ENCODE peak calls at places on chromosomes 4 and X, in five cellular contexts. One of them, this sample, is unnamed.

GRCh38 chr4:86596802-86597201 is 2.7 kb downstream of the PTPN13 start:
- DNase-seq in fibroblast of mammary gland: peak; percentile 50
- DNase-seq in psoas muscle: no peak
- DNase-seq in fibroblast of the aortic adventitia: peak; percentile 55
- DNase-seq in fibroblast of lung: peak; percentile 53
- DNase-seq in this sample: peak; percentile 39

GRCh38 chrX:150683536-150684146 is 9.6 kb upstream of the MTMR1 start:
- DNase-seq in fibroblast of mammary gland: peak; percentile 51
- DNase-seq in psoas muscle: no peak
- DNase-seq in fibroblast of the aortic adventitia: peak; percentile 58
- DNase-seq in fibroblast of lung: peak; percentile 49
- DNase-seq in this sample: peak; percentile 57

GRCh38 chr4:79651516-79651915 is 243.5 kb upstream of the GK2 start:
- DNase-seq in fibroblast of mammary gland: no peak
- DNase-seq in psoas muscle: no peak
- DNase-seq in fibroblast of the aortic adventitia: peak; percentile 40
- DNase-seq in fibroblast of lung: no peak
- DNase-seq in this sample: peak; percentile 38

GRCh38 chr4:17957689-17958088 is 63.9 kb downstream of the LCORL start:
- DNase-seq in fibroblast of mammary gland: peak; percentile 41
- DNase-seq in psoas muscle: no peak
- DNase-seq in fibroblast of the aortic adventitia: peak; percentile 2
- DNase-seq in fibroblast of lung: no peak
- DNase-seq in this sample: peak; percentile 15

GRCh38 chr4:182807841-182808548 is 109.2 kb downstream of the DCTD start:
- DNase-seq in fibroblast of mammary gland: no peak
- DNase-seq in psoas muscle: no peak
- DNase-seq in fibroblast of the aortic adventitia: no peak
- DNase-seq in fibroblast of lung: no peak
- DNase-seq in this sample: no peak

GRCh38 chr4:107640157-107640556 is 79.9 kb downstream of the PAPSS1 start:
- DNase-seq in fibroblast of mammary gland: no peak
- DNase-seq in psoas muscle: no peak
- DNase-seq in fibroblast of the aortic adventitia: no peak
- DNase-seq in fibroblast of lung: no peak
- DNase-seq in this sample: no peak

GRCh38 chr4:54855221-54855854 is 197.6 kb downstream of the KIT start:
- DNase-seq in fibroblast of mammary gland: no peak
- DNase-seq in psoas muscle: no peak
- DNase-seq in fibroblast of the aortic adventitia: no peak
- DNase-seq in fibroblast of lung: no peak
- DNase-seq in this sample: no peak

GRCh38 chr4:168360271-168360670 is 41.7 kb upstream of the DDX60 start:
- DNase-seq in fibroblast of mammary gland: no peak
- DNase-seq in psoas muscle: no peak
- DNase-seq in fibroblast of the aortic adventitia: no peak
- DNase-seq in fibroblast of lung: no peak
- DNase-seq in this sample: peak; percentile 18

GRCh38 chrX:37315511-37316248 is 33.5 kb upstream of the PRRG1 start:
- DNase-seq in fibroblast of mammary gland: no peak
- DNase-seq in psoas muscle: no peak
- DNase-seq in fibroblast of the aortic adventitia: no peak
- DNase-seq in fibroblast of lung: no peak
- DNase-seq in this sample: no peak

GRCh38 chrX:103248553-103248952 is 6.4 kb downstream of the TCEAL8 start:
- DNase-seq in fibroblast of mammary gland: peak; percentile 30
- DNase-seq in psoas muscle: no peak
- DNase-seq in fibroblast of the aortic adventitia: peak; percentile 47
- DNase-seq in fibroblast of lung: peak; percentile 42
- DNase-seq in this sample: peak; percentile 49

GRCh38 chrX:48493890-48494364 is 14.9 kb upstream of the PORCN start:
- DNase-seq in fibroblast of mammary gland: peak; percentile 58
- DNase-seq in psoas muscle: no peak
- DNase-seq in fibroblast of the aortic adventitia: peak; percentile 55
- DNase-seq in fibroblast of lung: peak; percentile 50
- DNase-seq in this sample: peak; percentile 74

GRCh38 chr4:189597341-189597740 is 343.3 kb upstream of the FRG1 start:
- DNase-seq in fibroblast of mammary gland: no peak
- DNase-seq in psoas muscle: no peak
- DNase-seq in fibroblast of the aortic adventitia: no peak
- DNase-seq in fibroblast of lung: no peak
- DNase-seq in this sample: no peak

GRCh38 chrX:147550217-147550616 is 361.5 kb upstream of the FMR1 start:
- DNase-seq in fibroblast of mammary gland: no peak
- DNase-seq in psoas muscle: no peak
- DNase-seq in fibroblast of the aortic adventitia: no peak
- DNase-seq in fibroblast of lung: no peak
- DNase-seq in this sample: no peak

GRCh38 chrX:145292208-145292607 is 44.9 kb downstream of the SPANXN1 start:
- DNase-seq in fibroblast of mammary gland: no peak
- DNase-seq in psoas muscle: no peak
- DNase-seq in fibroblast of the aortic adventitia: no peak
- DNase-seq in fibroblast of lung: no peak
- DNase-seq in this sample: no peak

GRCh38 chr4:74615411-74615810 is 170.5 kb downstream of the AREG start:
- DNase-seq in fibroblast of mammary gland: no peak
- DNase-seq in psoas muscle: no peak
- DNase-seq in fibroblast of the aortic adventitia: no peak
- DNase-seq in fibroblast of lung: no peak
- DNase-seq in this sample: no peak

GRCh38 chrX:68822641-68823410 is 6.0 kb upstream of the EFNB1 start:
- DNase-seq in fibroblast of mammary gland: peak; percentile 64
- DNase-seq in psoas muscle: peak; percentile 58
- DNase-seq in fibroblast of the aortic adventitia: peak; percentile 72
- DNase-seq in fibroblast of lung: peak; percentile 59
- DNase-seq in this sample: peak; percentile 72

GRCh38 chr4:170229021-170229420 is 139.3 kb upstream of the AADAT start:
- DNase-seq in fibroblast of mammary gland: no peak
- DNase-seq in psoas muscle: no peak
- DNase-seq in fibroblast of the aortic adventitia: no peak
- DNase-seq in fibroblast of lung: no peak
- DNase-seq in this sample: no peak

GRCh38 chrX:335758-336155 is 17.2 kb upstream of the GTPBP6 start:
- DNase-seq in fibroblast of mammary gland: no peak
- DNase-seq in psoas muscle: peak; percentile 23
- DNase-seq in fibroblast of the aortic adventitia: no peak
- DNase-seq in fibroblast of lung: no peak
- DNase-seq in this sample: no peak

DNA sequence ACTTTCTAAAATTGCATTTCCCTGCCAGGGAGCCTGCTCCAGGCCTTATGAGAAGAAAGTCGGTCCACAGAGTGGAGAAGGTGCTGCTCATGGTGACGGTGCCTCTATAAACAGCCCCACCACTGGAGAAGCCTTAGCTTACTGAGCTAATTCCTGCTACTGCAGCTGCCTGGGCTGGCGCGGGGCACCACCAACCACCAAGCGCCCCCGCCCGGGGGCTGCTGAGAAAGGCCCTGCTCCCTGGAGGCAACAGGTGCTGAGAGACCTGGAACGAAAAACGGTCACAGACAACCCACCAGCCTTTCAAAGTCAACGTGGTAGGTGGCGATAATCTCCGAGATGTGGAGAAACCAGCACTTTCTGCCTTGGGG is 2.9 kb downstream of the HCFC1 start:
- DNase-seq in fibroblast of mammary gland: no peak
- DNase-seq in psoas muscle: peak; percentile 75
- DNase-seq in fibroblast of the aortic adventitia: no peak
- DNase-seq in fibroblast of lung: no peak
- DNase-seq in this sample: no peak
- H3K4me3 ChIP-seq in fibroblast of mammary gland: peak overlapping the region; percentile 95
- H3K4me3 ChIP-seq in psoas muscle: peak overlapping the region; percentile 80
- H3K4me3 ChIP-seq in fibroblast of the aortic adventitia: peak overlapping the region; percentile 88
- H3K4me3 ChIP-seq in fibroblast of lung: peak overlapping the region; percentile 60
- H3K4me3 ChIP-seq in this sample: peak overlapping the region; percentile 83

GRCh38 chrX:120857240-120857639 is 18.4 kb downstream of the CT47B1 start:
- DNase-seq in fibroblast of mammary gland: peak; percentile 2
- DNase-seq in psoas muscle: no peak
- DNase-seq in fibroblast of the aortic adventitia: no peak
- DNase-seq in fibroblast of lung: no peak
- DNase-seq in this sample: peak; percentile 6
- TF ChIP-seq CTCF in fibroblast of mammary gland: peak; percentile 4
- TF ChIP-seq CTCF in psoas muscle: no peak
- TF ChIP-seq CTCF in fibroblast of the aortic adventitia: no peak
- TF ChIP-seq CTCF in fibroblast of lung: no peak
- TF ChIP-seq CTCF in this sample: peak; percentile 35

GRCh38 chr4:118825799-118826198 is 10.1 kb downstream of the SEC24D start:
- DNase-seq in fibroblast of mammary gland: no peak
- DNase-seq in psoas muscle: no peak
- DNase-seq in fibroblast of the aortic adventitia: no peak
- DNase-seq in fibroblast of lung: no peak
- DNase-seq in this sample: no peak

GRCh38 chr4:118829107-118829506 is 6.8 kb downstream of the SEC24D start:
- DNase-seq in fibroblast of mammary gland: no peak
- DNase-seq in psoas muscle: no peak
- DNase-seq in fibroblast of the aortic adventitia: no peak
- DNase-seq in fibroblast of lung: no peak
- DNase-seq in this sample: no peak

GRCh38 chr4:118823471-118823870 is 12.5 kb downstream of the SEC24D start:
- DNase-seq in fibroblast of mammary gland: no peak
- DNase-seq in psoas muscle: no peak
- DNase-seq in fibroblast of the aortic adventitia: no peak
- DNase-seq in fibroblast of lung: no peak
- DNase-seq in this sample: no peak

GRCh38 chr4:118824141-118824540 is 11.8 kb downstream of the SEC24D start:
- DNase-seq in fibroblast of mammary gland: no peak
- DNase-seq in psoas muscle: no peak
- DNase-seq in fibroblast of the aortic adventitia: no peak
- DNase-seq in fibroblast of lung: no peak
- DNase-seq in this sample: no peak

DNA sequence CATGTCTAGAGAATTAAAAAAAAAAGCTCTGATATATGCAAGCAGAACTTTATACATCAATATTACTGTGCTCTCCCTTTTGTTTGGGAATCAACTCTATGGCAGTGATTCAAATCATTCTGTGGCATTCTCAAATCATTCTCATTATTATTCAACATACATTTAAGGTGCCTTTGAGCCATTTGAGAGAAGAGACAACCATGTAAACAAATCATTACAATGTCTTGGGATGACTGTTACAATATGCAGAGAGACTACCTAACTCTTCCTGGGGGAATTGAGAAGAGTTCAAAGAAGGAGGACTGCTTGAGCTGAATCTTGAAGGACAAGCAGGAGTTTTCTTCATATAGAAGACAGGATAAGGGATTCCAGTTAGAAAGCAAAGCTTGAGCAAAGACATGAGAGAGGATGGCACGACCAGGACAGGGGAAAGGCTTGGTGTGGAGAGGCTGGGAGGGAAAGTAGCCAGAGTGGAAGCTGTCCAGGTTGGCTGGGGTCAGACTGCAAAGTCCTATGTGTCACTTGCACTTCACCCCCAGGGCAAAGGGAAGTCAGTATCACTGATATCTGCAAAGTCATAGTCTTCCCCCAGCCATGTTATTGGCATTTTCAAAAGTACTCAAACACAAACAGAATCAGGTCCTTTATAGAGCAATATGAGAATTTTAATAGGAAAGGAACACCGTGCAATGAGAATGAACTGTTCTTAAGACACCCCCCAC is 9.0 kb downstream of the SEC24D start:
- DNase-seq in fibroblast of mammary gland: no peak
- DNase-seq in psoas muscle: no peak
- DNase-seq in fibroblast of the aortic adventitia: no peak
- DNase-seq in fibroblast of lung: no peak
- DNase-seq in this sample: no peak
- H3K4me3 ChIP-seq in fibroblast of mammary gland: no peak overlapping the region
- H3K4me3 ChIP-seq in psoas muscle: no peak overlapping the region
- H3K4me3 ChIP-seq in fibroblast of the aortic adventitia: peak overlapping the region; percentile 54
- H3K4me3 ChIP-seq in fibroblast of lung: no peak overlapping the region
- H3K4me3 ChIP-seq in this sample: peak overlapping the region; percentile 4

GRCh38 chr4:129093173-129093974 is at the start of gene SCLT1:
- DNase-seq in fibroblast of mammary gland: peak; percentile 99
- DNase-seq in psoas muscle: peak; percentile 99
- DNase-seq in fibroblast of the aortic adventitia: peak; percentile 98
- DNase-seq in fibroblast of lung: peak; percentile 99
- DNase-seq in this sample: peak; percentile 99
- TF ChIP-seq CTCF in fibroblast of mammary gland: no peak
- TF ChIP-seq CTCF in psoas muscle: no peak
- TF ChIP-seq CTCF in fibroblast of the aortic adventitia: no peak
- TF ChIP-seq CTCF in fibroblast of lung: no peak
- TF ChIP-seq CTCF in this sample: no peak

DNA sequence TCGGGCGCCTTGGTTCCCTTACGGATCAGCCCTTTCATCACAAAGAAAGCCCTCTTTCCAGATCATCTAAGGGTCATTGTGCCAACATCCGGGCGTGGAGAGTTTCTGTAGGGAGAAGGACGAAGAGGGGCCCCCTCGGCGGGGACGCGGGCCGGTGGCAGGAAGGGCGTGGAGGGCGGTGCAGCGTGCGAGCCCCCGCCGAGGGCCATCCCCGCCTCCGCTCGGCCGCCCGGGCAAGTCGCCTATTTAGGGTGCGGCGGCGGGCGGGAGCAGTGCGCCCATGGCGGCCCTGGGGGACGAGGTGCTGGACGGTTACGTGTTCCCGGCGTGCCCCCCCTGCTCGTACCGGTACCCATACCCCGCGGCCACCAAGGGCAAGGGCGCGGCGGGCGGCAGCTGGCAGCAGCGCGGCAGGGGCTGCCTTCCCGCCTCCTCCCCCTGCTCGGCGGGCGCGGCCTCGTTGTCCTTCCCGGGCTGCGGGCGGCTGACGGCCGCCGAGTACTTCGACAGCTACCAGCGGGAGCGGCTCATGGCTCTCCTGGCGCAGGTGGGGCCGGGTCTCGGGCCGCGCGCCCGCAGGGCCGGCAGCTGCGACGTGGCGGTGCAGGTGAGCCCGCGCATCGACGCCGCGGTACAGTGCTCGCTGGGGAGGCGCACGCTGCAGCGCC is at the start of gene ZAR1:
- DNase-seq in fibroblast of mammary gland: no peak
- DNase-seq in psoas muscle: peak; percentile 45
- DNase-seq in fibroblast of the aortic adventitia: no peak
- DNase-seq in fibroblast of lung: no peak
- DNase-seq in this sample: no peak
- H3K4me3 ChIP-seq in fibroblast of mammary gland: no peak within 1 kb of the TSS
- H3K4me3 ChIP-seq in psoas muscle: peak within 1 kb of the TSS; percentile 58
- H3K4me3 ChIP-seq in fibroblast of the aortic adventitia: peak within 1 kb of the TSS; percentile 17
- H3K4me3 ChIP-seq in fibroblast of lung: no peak within 1 kb of the TSS
- H3K4me3 ChIP-seq in this sample: no peak within 1 kb of the TSS

DNA sequence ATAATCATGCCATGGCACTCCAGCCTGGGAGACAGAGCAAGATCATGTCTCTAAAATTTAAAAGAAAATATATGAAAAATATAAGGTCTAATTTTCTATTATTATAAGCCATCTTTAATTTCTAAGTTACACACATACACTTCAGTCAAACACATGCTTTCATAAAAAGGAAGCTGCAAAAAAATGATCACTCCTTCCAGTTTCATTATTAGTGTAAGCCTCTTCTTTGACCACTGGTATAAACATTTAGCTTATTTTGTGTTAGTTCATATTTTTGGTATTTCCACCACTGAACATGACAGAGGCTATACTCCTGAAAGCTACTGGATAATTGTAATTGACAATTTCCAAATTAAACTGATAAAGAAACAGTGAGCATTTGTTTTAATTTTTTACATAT is 163.3 kb upstream of the USP38 start:
- DNase-seq in fibroblast of mammary gland: no peak
- DNase-seq in psoas muscle: no peak
- DNase-seq in fibroblast of the aortic adventitia: no peak
- DNase-seq in fibroblast of lung: no peak
- DNase-seq in this sample: no peak
- TF ChIP-seq CTCF in fibroblast of mammary gland: no peak
- TF ChIP-seq CTCF in psoas muscle: no peak
- TF ChIP-seq CTCF in fibroblast of the aortic adventitia: no peak
- TF ChIP-seq CTCF in fibroblast of lung: no peak
- TF ChIP-seq CTCF in this sample: no peak